ENCODE peak calls at places on chromosomes 13 and 19, in four cellular contexts. I is A549, K is K562, M is HepG2. V is an unnamed sample.

GRCh38 chr13:45292176-45292575 is 48.8 kb downstream of the TPT1 start:
- DNase-seq in M (no peak), I (no peak), K (no peak), V (no peak)

GRCh38 chr13:93473441-93474270 is 247.0 kb downstream of the GPC6 start:
- DNase-seq in I (no peak), M (no peak), K (no peak), V (no peak)

GRCh38 chr13:111387026-111387871 is 66.8 kb downstream of the TEX29 start:
- DNase-seq in M (no peak), K (no peak), I (no peak), V (no peak)

GRCh38 chr19:1018932-1019615 is 1.8 kb downstream of the TMEM259 start:
- DNase-seq in M (no peak), K (no peak), I (no peak), V (no peak)

GRCh38 chr19:1205114-1206062 is at the start of gene STK11:
- DNase-seq in K (peak), M (peak), I (peak), V (peak)

GRCh38 chr13:76882431-76882830 is 3.8 kb downstream of the KCTD12 start:
- DNase-seq in I (no peak), K (no peak), M (no peak), V (no peak)

GRCh38 chr13:19818223-19818842 is 35.6 kb upstream of the PSPC1 start:
- DNase-seq in I (peak), M (peak), K (peak), V (no peak)

GRCh38 chr13:94535775-94536174 is 56.3 kb upstream of the DCT start:
- DNase-seq in M (no peak), I (no peak), K (no peak), V (no peak)

GRCh38 chr19:32363175-32363574 is 17.8 kb downstream of the ZNF507 start:
- DNase-seq in M (peak), K (no peak), I (no peak), V (no peak)

GRCh38 chr13:97385854-97386253 is 48.1 kb upstream of the RAP2A start:
- DNase-seq in M (no peak), I (no peak), K (no peak), V (no peak)

GRCh38 chr13:28423010-28423409 is 71.9 kb downstream of the FLT1 start:
- DNase-seq in K (no peak), I (no peak), M (no peak), V (peak)

GRCh38 chr19:44602071-44602470 is 11.3 kb upstream of the IGSF23 start:
- DNase-seq in M (no peak), K (no peak), I (no peak), V (no peak)

GRCh38 chr19:32130241-32130753 is 215.1 kb upstream of the ZNF507 start:
- DNase-seq in M (no peak), I (no peak), K (no peak), V (no peak)

GRCh38 chr13:34462843-34463242 is 479.2 kb upstream of the NBEA start:
- DNase-seq in K (no peak), M (no peak), I (peak), V (no peak)

GRCh38 chr19:46407891-46408426 is 5.4 kb downstream of the CCDC8 start:
- DNase-seq in K (no peak), M (no peak), I (no peak), V (no peak)

GRCh38 chr13:92362717-92363116 is 863.9 kb upstream of the GPC6 start:
- DNase-seq in K (no peak), M (no peak), I (no peak), V (no peak)
- TF ChIP-seq CHD4 in K (no peak), M (no peak), I (no peak), V (no peak)

DNA sequence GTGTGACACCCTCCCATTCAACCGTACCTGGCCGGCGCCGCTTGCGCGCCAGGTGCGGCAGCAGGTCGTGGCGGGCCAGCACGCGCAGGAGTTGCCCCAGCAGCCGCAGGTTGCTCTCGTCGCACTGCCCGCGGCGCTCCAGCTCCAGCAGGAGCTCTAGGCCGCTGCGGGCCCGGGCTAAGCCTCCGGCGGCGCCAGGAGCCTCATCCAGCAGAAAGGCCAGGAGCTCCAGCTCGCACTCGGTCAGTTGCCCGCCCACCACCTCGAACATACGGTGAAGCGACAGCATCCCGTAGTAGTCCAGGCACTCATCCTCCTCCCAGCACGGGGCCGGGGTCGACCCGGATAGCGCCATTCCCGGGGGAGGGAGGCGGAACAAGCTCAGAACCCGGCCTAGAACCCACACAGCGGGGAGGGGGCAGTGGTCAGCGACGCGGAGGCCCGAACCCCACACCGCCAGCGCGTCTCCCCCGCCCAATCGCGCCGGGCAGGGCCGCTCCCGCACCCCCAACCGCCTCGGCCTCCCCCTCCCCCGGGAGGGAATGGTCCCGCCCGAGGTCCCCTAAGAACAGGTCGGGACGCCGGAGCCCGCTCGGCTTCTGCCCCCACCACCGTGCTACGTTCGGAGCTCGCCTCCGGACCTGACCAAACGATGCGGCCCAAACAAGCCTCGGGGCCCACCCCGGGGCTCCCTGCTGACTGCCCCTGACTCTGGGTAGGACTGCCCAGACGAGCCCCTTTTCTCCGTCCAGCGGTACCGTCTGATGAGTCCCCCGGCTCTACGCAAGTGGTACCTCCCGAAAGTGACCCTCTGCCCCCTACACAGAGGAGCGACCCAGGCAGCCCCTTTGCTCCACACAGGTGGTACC is 590 bp downstream of the DEDD2 start:
- DNase-seq in M (peak), K (peak), I (peak), V (no peak)
- TF ChIP-seq CHD4 in M (no peak), K (no peak), I (no peak), V (no peak)

GRCh38 chr19:35213678-35214632 is 14.6 kb downstream of the FAM187B start:
- DNase-seq in I (peak), M (no peak), K (no peak), V (peak)
- TF ChIP-seq CHD4 in I (no peak), M (no peak), K (no peak), V (no peak)

DNA sequence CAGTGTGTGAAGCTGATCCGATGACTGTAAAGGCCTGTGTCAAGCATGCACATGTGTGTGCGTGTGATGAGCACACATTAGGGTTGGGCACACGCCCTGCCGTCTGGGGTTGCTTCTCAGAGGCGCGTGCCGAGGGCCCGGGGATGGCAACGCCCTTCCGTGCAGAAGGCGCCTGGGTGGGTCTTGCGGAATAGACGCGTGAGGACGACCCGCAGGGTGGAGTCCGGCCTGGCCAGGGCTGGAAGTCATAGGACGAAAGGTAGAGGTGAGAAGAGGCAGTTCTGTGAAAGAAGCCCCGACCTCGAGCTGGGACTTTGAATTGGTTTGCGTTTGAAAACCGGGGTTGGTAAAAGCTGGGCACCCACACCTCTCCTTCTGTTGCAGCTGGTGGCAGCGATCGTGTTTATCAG is 35.7 kb downstream of the TMEM255B start:
- DNase-seq in M (no peak), I (no peak), K (no peak), V (no peak)
- TF ChIP-seq CHD4 in M (no peak), I (no peak), K (no peak), V (no peak)

DNA sequence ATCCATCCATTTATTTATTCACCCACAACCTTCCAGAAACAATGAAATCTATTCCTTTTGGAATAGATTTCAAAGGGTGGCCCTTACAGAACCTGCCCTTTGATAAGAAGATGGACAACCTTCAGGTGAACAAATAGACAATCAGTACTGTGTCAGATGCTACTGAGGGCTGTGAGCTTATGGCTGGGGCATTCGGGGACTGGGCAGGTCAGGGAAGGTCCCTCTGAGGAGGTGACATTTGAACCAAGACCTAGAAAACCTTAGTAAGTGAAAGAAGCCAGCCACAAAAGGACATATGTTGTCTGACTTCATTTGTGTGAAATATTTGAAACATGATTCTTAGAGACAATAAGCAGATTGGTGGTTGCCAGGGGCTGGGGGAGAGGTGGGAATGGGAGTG is 15.7 kb downstream of the ACTL9 start:
- DNase-seq in I (no peak), M (no peak), K (no peak), V (no peak)
- TF ChIP-seq CHD4 in I (no peak), M (no peak), K (no peak), V (no peak)

GRCh38 chr19:39499082-39499642 is 415 bp downstream of the DLL3 start:
- DNase-seq in K (no peak), I (no peak), M (no peak), V (no peak)
- TF ChIP-seq CHD4 in K (no peak), I (no peak), M (no peak), V (no peak)

GRCh38 chr19:41564515-41565383 is 11.2 kb upstream of the CEACAM21 start:
- DNase-seq in I (no peak), M (no peak), K (no peak), V (no peak)

GRCh38 chr19:41569481-41570150 is 6.3 kb upstream of the CEACAM21 start:
- DNase-seq in K (no peak), M (no peak), I (no peak), V (no peak)

GRCh38 chr19:41565384-41565730 is 10.6 kb upstream of the CEACAM21 start:
- DNase-seq in M (no peak), I (no peak), K (no peak), V (no peak)

DNA sequence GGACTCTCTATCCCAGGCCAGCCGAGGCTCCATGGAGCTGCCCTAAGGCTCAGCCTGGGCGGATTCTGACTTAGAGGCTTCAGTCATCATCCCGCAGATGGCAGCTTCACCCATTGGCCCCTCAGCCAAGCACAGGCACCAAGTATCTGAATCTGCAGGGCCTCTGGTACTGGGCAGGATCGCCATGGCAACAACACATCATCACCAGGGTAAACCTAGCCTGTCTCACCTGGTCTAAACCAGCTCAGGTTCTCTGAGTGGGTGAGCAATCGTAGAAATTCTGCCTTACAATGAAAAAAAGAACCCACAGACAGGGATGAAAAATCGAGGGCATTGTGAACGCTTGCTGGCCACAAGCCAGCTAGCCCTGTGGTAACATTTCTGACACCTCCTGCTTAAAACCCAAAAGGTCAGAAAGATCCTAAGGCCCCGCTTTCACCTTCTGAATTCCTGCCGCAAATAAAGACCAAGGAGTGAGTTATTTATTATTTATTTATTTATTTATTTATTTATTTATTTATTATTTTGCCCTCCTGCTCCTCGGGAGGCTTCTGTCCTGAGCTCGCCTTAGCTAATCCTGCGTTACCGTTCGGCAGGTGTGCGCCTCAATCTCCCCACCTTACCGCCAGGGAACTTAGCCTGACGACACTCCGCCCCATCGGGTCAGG is 12.0 kb upstream of the CEACAM21 start:
- DNase-seq in I (no peak), K (no peak), M (no peak), V (no peak)
- TF ChIP-seq CHD4 in I (no peak), K (no peak), M (no peak), V (no peak)

V was measured in GM12878.